ENCODE peak calls at places on chromosomes 4 and X, in nine cellular contexts. Q is endodermal cell; F is coronary artery; N is transverse colon; C is PC-9; P is lung; M is naive thymus-derived CD4-positive, alpha-beta T cell; V is upper lobe of right lung; D is left ventricle myocardium inferior. Y is an unnamed sample.

GRCh38 chrX:28651186-28651585 is 63.9 kb downstream of the IL1RAPL1 start:
- DNase-seq in N (no peak), M (no peak), C (no peak), F (no peak), V (no peak), P (no peak), D (no peak), Q (no peak), Y (no peak)

GRCh38 chr4:73053974-73054480 is 15.5 kb downstream of the COX18 start:
- DNase-seq in D (no peak), M (no peak), N (no peak), Q (no peak), V (no peak), C (no peak), F (no peak), P (no peak), Y (no peak)

GRCh38 chrX:16348286-16348685 is 181.0 kb downstream of the MAGEB17 start:
- DNase-seq in C (no peak), P (no peak), F (no peak), D (no peak), N (no peak), Q (no peak), M (no peak), V (no peak), Y (no peak)

GRCh38 chrX:80817002-80817401 is 7.3 kb upstream of the BRWD3 start:
- DNase-seq in D (no peak), N (no peak), M (no peak), F (no peak), P (no peak), Q (no peak), V (no peak), C (no peak), Y (no peak)

GRCh38 chr4:151917145-151917775 is 156.5 kb upstream of the GATB start:
- DNase-seq in F (no peak), N (no peak), V (no peak), M (no peak), P (no peak), C (no peak), Q (no peak), D (no peak), Y (no peak)

GRCh38 chr4:145131848-145132247 is 33.7 kb downstream of the ABCE1 start:
- DNase-seq in C (no peak), N (no peak), F (no peak), M (no peak), P (no peak), Q (no peak), D (no peak), V (no peak), Y (no peak)

GRCh38 chr4:177728361-177729152 is 286.3 kb upstream of the AGA start:
- DNase-seq in N (peak), F (no peak), Q (no peak), V (no peak), D (no peak), C (peak), P (no peak), M (no peak), Y (no peak)

GRCh38 chrX:69277961-69278795 is 112.9 kb upstream of the PJA1 start:
- DNase-seq in C (no peak), Q (peak), M (no peak), D (no peak), P (no peak), V (no peak), N (no peak), F (no peak), Y (no peak)

GRCh38 chr4:152255437-152255836 is 280.5 kb downstream of the FBXW7 start:
- DNase-seq in M (peak), Q (no peak), D (no peak), F (no peak), P (no peak), C (no peak), N (no peak), V (no peak), Y (no peak)

GRCh38 chr4:141636077-141636770 is at the start of gene IL15:
- DNase-seq in N (peak), M (peak), V (peak), Q (peak), D (peak), C (peak), F (peak), P (peak), Y (peak)

GRCh38 chr4:39978378-39978775 is 666 bp upstream of the PDS5A start:
- DNase-seq in Q (no peak), M (no peak), F (no peak), V (no peak), C (no peak), P (no peak), N (no peak), D (no peak), Y (no peak)

GRCh38 chr4:114272226-114272625 is 292.8 kb upstream of the ARSJ start:
- DNase-seq in F (no peak), N (no peak), D (no peak), P (no peak), V (no peak), M (no peak), C (no peak), Q (no peak), Y (no peak)

GRCh38 chr4:100635899-100636298 is 118.1 kb upstream of the EMCN start:
- DNase-seq in F (no peak), D (no peak), M (no peak), V (no peak), P (no peak), C (peak), Q (no peak), N (no peak), Y (no peak)

GRCh38 chr4:57081651-57082349 is 28.4 kb downstream of the IGFBP7 start:
- DNase-seq in Q (peak), C (no peak), N (no peak), D (no peak), V (no peak), P (no peak), M (no peak), F (no peak), Y (no peak)

GRCh38 chr4:1590244-1590643 is 93.9 kb downstream of the FAM53A start:
- DNase-seq in D (no peak), C (no peak), Q (peak), F (no peak), N (no peak), V (no peak), P (no peak), M (no peak), Y (no peak)

GRCh38 chr4:22416403-22416802 is 99.5 kb downstream of the ADGRA3 start:
- DNase-seq in V (no peak), M (no peak), N (no peak), P (no peak), C (no peak), D (no peak), Q (no peak), F (no peak), Y (no peak)

GRCh38 chr4:167171928-167172327 is 62.4 kb downstream of the SPOCK3 start:
- DNase-seq in M (no peak), C (no peak), D (no peak), N (no peak), Q (no peak), P (no peak), V (no peak), F (no peak), Y (no peak)

GRCh38 chr4:136383126-136383525 is 1149.2 kb downstream of the PCDH18 start:
- DNase-seq in Q (no peak), D (no peak), V (no peak), C (no peak), F (no peak), M (no peak), P (no peak), N (no peak), Y (no peak)

GRCh38 chrX:14554132-14554715 is 24.9 kb downstream of the GLRA2 start:
- DNase-seq in D (no peak), N (no peak), C (no peak), Q (no peak), V (no peak), F (no peak), P (no peak), M (no peak), Y (no peak)

DNA sequence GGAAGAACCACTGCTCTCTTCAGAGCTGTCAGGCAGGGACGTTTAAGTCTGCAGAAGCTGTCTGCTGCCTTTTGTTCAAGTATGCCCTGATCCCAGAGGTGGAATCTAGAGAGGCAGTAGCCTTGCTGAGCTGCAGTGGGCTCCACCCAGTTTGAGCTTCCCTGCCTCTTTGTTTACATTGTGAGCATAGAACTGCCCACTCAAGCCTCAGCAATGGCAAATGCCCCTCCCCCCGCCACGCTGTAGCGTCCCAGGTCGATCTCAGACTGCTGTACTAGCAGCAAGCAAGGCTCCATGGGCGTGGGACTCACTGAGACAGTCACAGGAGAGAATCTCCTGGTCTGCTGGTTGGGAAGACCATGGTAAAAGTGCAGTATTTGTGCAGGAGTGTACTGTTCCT is 34.8 kb upstream of the MUC7 start:
- DNase-seq in Q (peak), N (no peak), F (no peak), P (no peak), M (no peak), C (no peak), D (no peak), V (no peak), Y (no peak)
- H3K4me3 ChIP-seq in Q (no peak), N (no peak), F (no peak), P (no peak), M (no peak), C (no peak), D (no peak), V (no peak), Y (no peak)

DNA sequence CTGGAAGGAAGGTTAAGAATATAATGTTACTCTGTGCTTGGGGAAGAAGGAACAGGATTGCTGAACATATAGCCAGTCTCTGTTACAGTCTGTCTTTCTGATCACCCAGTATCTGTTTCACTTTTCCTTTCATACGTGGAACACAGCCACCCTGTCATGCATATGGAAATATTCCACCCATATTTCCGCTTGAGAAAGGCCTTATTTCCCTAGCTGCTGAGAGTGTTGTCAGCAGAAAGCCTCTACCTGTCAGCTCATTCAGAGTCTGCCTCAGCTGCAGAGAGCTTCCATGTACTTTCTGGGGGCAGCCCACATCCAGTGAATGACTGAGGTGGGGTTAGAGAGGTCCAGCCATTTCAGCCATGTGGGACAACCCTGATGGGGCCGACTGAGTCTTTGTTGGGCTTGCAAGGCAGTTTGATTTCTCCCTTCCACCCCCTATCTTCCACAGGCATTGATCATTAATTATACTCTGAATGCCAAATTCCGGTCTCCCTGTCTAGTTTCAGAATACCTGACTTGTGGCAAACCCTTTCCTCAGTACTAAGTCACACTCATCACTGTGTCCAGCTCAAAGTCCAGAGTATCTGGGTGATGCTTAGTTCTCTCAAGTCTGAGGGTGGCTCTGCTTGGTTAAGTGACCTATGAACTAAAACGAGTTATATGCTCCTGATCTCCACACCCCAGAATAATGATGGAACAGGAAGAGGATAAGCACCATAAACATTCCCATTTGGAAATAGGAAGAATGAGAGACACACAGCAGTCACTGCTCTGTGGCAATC is 6.6 kb downstream of the SMIM9 start:
- DNase-seq in F (no peak), Q (no peak), N (no peak), P (no peak), C (no peak), D (no peak), M (peak), V (no peak), Y (no peak)
- H3K27ac ChIP-seq in F (no peak), Q (no peak), N (peak), P (no peak), C (no peak), D (no peak), M (no peak), V (no peak), Y (no peak)

GRCh38 chrX:48914593-48915493 is 3.4 kb upstream of the SLC35A2 start:
- DNase-seq in M (no peak), V (no peak), C (no peak), F (no peak), D (no peak), N (no peak), Q (no peak), P (no peak), Y (no peak)
- H3K4me3 ChIP-seq in M (peak), V (no peak), C (no peak), F (no peak), D (no peak), N (no peak), Q (no peak), P (no peak), Y (no peak)

DNA sequence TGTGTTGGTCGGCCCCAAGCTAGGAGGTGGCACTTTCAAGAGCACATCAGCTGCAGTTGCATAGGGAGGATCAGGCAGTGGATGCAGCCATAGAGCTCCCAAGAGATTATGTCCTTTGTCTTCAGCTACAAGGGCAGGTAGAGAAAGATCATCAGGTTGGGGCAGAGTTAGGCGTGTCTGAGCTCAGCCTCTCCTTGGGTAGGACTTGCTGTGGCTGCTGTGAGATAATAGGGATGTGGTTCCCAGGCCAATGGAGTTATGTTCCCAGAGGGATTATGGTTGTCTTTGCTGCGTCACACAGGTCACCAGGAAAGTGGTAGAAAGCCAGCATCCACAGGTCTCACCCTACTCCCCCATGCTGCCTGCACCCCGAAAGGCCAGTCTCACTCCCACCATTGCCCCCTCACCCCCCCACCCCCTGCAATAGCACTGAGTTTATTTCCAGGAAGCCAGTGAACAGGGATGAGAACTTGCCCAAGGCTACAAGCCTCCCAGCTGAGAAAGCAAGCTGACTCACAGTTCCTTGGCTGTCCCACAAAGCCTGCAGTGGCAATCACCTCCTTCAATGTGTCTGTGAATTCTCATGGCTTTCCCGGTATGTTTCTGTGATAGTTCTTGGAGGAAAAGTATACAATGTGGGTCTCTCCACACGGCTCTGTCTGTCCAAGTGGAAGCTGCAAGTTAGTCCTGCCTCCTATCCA is 148.4 kb downstream of the STPG2 start:
- DNase-seq in N (no peak), M (no peak), Q (no peak), F (no peak), C (no peak), P (no peak), V (no peak), D (no peak), Y (no peak)
- H3K27ac ChIP-seq in N (no peak), M (no peak), Q (no peak), F (no peak), C (no peak), P (no peak), V (no peak), D (no peak), Y (no peak)

GRCh38 chrX:107741318-107741813 is 34.2 kb downstream of the TSC22D3 start:
- DNase-seq in M (no peak), F (no peak), Q (no peak), P (no peak), N (no peak), V (no peak), C (no peak), D (no peak), Y (no peak)
- H3K4me3 ChIP-seq in M (peak), F (peak), Q (no peak), P (no peak), N (no peak), V (no peak), C (no peak), D (peak), Y (no peak)

GRCh38 chr4:81954266-81954665 is 419.5 kb downstream of the HNRNPD start:
- DNase-seq in F (no peak), V (no peak), D (no peak), M (no peak), N (no peak), C (no peak), Q (no peak), P (no peak), Y (no peak)
- H3K27ac ChIP-seq in F (no peak), V (no peak), D (no peak), M (no peak), N (no peak), C (no peak), Q (no peak), P (no peak), Y (no peak)

DNA sequence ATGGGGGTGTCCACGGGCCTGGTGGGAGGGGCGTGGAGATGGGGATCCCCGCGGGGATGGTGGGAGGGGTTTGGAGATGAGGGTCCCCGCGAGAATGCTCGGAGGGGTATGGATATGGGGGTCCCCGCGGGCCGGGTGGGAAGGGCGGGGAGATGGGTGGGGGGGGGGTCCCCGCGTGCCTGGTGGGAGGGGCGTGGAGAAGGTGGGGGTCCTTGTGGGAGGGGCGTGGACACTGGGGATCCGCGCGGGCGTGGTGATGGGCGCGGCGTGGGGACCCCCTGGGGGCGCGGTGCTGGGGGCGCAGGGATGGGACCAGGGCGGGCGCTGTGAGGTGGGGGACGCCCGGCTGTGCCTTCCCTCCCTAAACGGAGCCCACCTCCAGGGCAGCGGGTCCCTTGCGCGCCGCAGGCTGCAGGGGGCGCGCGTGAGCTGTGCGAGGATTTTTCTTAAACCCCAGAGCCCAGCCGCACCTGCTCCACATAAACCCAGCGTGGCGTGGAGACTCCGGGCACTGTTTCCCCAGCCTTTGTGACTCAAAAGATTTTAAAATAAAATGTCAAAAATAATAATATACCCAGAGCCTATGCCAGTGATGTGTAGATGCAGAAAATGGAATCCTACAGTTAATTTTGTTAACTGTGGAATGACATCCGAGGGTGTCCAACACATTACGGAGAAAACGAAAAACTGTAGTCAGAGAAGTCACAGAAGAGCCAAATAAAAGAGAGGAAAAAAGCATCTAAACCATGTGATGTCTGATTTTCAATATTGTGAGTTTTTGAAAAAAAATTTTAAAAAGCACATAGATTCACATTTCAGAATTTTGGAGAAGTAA is 1.5 kb upstream of the ASMTL start:
- DNase-seq in F (peak), M (peak), N (peak), P (peak), V (peak), C (peak), Q (peak), D (peak), Y (peak)
- H3K4me3 ChIP-seq in F (peak), M (no peak), N (peak), P (no peak), V (peak), C (no peak), Q (no peak), D (peak), Y (peak)

Y was measured in aorta.